ENCODE peak calls at places on chromosomes 12 and 14, in four cellular contexts. Q is body of pancreas, U is SK-N-SH, V is GM12878. L is an unnamed sample. For H3K36me3 and H3K9me3, the result is how much of the 10 kb centered on the place peaks cover.

GRCh38 chr14:77657244-77657643 is 40.8 kb upstream of the SPTLC2 start:
- DNase-seq in U (no peak), Q (no peak), V (no peak), L (no peak)

GRCh38 chr12:24554612-24555300 is 394.1 kb downstream of the BCAT1 start:
- DNase-seq in Q (no peak), U (no peak), V (no peak), L (peak)

GRCh38 chr12:44874981-44875416 is 1.1 kb downstream of the NELL2 start:
- DNase-seq in V (no peak), Q (no peak), U (peak), L (peak)

GRCh38 chr12:25264015-25264582 is 13.4 kb upstream of the KRAS start:
- DNase-seq in V (no peak), U (no peak), Q (no peak), L (no peak)

GRCh38 chr14:55288439-55288838 is 17.2 kb downstream of the FBXO34 start:
- DNase-seq in Q (no peak), U (no peak), V (no peak), L (no peak)

GRCh38 chr14:55671641-55672040 is 91.6 kb downstream of the KTN1 start:
- DNase-seq in V (no peak), Q (no peak), U (no peak), L (no peak)

GRCh38 chr12:121443911-121444841 is 44.3 kb downstream of the RNF34 start:
- DNase-seq in U (no peak), Q (no peak), V (no peak), L (no peak)

GRCh38 chr12:128818065-128819022 is 5.4 kb downstream of the SLC15A4 start:
- DNase-seq in V (no peak), U (no peak), Q (no peak), L (no peak)

GRCh38 chr12:52903285-52903854 is 1.5 kb downstream of the KRT8 start:
- DNase-seq in V (no peak), U (peak), Q (peak), L (peak)

GRCh38 chr12:45234134-45234865 is 18.4 kb downstream of the ANO6 start:
- DNase-seq in V (no peak), Q (peak), U (peak), L (peak)

GRCh38 chr12:52542785-52543318 is 10.1 kb downstream of the KRT71 start:
- DNase-seq in Q (no peak), V (no peak), U (no peak), L (no peak)

GRCh38 chr12:116483959-116484699 is 75.1 kb upstream of the MAP1LC3B2 start:
- DNase-seq in U (peak), Q (no peak), V (no peak), L (no peak)

GRCh38 chr12:88590851-88591250 is 10.6 kb upstream of the KITLG start:
- DNase-seq in V (no peak), U (no peak), Q (no peak), L (no peak)

GRCh38 chr12:114504311-114504710 is 98.4 kb upstream of the TBX5 start:
- DNase-seq in U (no peak), Q (no peak), V (no peak), L (no peak)

GRCh38 chr14:70045715-70046535 is 142.8 kb downstream of the SLC8A3 start:
- DNase-seq in U (peak), V (no peak), Q (peak), L (peak)

GRCh38 chr12:12405882-12406281 is 49.0 kb downstream of the BORCS5 start:
- DNase-seq in Q (peak), V (no peak), U (no peak), L (no peak)

GRCh38 chr12:51171884-51172514 is 936 bp downstream of the TFCP2 start:
- DNase-seq in Q (peak), V (peak), U (no peak), L (peak)
- H3K27ac ChIP-seq in Q (peak), V (peak), U (peak), L (peak)

DNA sequence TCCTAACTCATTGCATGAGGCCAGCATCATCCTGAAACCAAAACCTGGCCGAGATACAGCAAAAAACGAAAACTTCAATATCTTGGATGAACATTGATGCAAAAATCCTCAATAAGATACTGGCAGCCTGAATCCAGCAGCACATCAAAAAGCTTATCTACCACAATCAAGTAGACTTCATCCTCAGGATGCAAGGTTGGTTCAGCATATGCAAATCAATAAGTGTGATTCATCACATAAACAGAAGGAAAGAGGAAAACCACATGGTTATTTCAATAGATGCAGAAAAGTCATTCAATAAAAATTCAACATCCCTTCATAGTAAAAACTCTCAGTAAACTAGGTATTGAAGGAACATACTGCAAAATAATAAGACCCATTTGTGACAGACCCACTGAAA is 56.5 kb upstream of the PPFIA2 start:
- DNase-seq in U (no peak), V (no peak), Q (no peak), L (no peak)
- H3K36me3 ChIP-seq in U (under half), V (under half), Q (under half), L (under half)

GRCh38 chr14:105858676-105859025 is 332.3 kb downstream of the TMEM121 start:
- DNase-seq in V (no peak), U (no peak), Q (peak), L (no peak)
- H3K9me3 ChIP-seq in V (under half), U (under half), Q (under half), L (under half)

DNA sequence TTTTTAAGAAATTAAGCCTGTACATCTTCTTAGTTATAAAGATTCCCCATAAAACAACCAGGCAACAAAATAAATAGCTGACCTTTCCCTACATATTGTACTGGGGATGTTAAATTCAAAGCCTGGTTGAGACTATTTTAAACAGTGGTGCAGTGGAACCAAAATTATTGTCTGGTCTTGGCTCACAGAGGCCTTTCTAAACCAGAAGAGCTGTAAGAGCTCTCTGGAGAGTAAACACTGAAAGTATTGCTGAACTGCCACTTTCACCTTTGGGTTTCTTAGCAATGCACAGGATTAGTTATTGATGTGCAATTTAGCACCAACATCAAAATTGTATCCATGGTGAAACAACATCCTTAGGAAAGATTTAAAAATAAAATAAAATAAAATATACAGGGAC is 20.6 kb downstream of the RACGAP1 start:
- DNase-seq in V (no peak), Q (no peak), U (no peak), L (no peak)
- H3K27ac ChIP-seq in V (no peak), Q (no peak), U (peak), L (no peak)

DNA sequence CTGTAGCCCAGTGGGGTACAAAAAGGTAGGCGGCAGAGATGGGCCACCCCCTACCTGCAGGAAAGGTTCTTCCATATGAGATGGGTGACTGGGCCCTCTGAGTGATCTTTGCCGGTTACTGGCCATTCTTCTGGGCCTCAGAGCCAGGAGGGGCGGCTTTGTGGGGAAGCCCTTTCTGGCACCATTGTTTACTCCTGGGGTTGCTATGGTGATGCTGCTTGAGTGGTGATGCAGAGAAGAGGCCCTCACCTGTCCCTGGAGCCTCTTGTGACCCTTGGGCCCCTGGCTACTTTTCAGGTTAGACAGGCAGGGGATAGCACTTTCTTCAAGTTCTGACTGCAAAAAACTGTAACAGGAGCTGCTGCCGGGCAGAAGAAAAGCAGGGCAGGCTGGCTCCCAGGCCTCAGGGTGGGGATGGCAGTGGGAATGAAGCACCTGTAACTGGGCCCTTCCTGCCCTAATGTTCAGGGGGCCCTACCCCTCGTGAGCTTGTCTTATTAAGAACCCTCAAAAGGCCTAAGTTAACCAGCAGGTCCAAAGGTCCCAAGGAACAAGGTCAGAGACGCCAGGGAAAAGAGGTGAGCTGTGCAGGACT is at the start of gene TEX52:
- DNase-seq in V (no peak), U (no peak), Q (no peak), L (no peak)
- H3K36me3 ChIP-seq in V (under half), U (under half), Q (under half), L (under half)

GRCh38 chr12:46567667-46568066 is 195.1 kb upstream of the SLC38A2 start:
- DNase-seq in Q (no peak), U (no peak), V (no peak), L (no peak)

GRCh38 chr12:46572644-46573630 is 200.4 kb upstream of the SLC38A2 start:
- DNase-seq in U (no peak), V (no peak), Q (no peak), L (no peak)

GRCh38 chr12:46574853-46575252 is 202.3 kb upstream of the SLC38A2 start:
- DNase-seq in V (no peak), U (no peak), Q (no peak), L (no peak)

GRCh38 chr12:46571593-46571992 is 199.0 kb upstream of the SLC38A2 start:
- DNase-seq in Q (no peak), U (no peak), V (no peak), L (no peak)

GRCh38 chr12:46569826-46570390 is 197.3 kb upstream of the SLC38A2 start:
- DNase-seq in Q (no peak), V (no peak), U (no peak), L (no peak)
- H3K9me3 ChIP-seq in Q (under half), V (under half), U (under half), L (under half)

DNA sequence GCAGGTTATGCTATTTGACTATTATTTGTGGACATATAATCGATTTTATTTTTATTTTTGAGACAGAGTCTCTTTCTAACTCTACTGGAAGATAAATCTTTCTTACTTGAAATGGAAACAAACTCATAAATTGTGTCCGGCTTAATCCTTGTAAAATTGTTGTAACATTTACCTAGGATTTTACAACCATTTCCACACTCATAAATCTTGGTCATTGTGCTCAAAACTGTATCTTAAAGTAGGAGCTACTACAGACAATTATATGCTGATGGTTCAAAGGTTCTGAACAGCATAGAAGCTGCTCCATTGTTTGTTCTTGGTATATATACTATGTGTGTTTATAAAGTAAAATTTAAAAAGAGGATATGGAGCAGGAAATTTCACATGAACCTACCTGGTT is 4.6 kb upstream of the ARF6 start:
- DNase-seq in U (no peak), Q (no peak), V (no peak), L (no peak)
- H3K27ac ChIP-seq in U (no peak), Q (no peak), V (no peak), L (no peak)

L was measured in A673.